ENCODE peak calls at places on chromosomes 4 and X, in four cellular contexts. F, C, I and H are unnamed samples.

GRCh38 chrX:47690175-47690574 is 31.2 kb upstream of the UXT start:
- DNase-seq in F (no peak), C (no peak), I (no peak), H (peak; percentile 4)

GRCh38 chr4:99664703-99665102 is 7.1 kb upstream of the C4orf54 start:
- DNase-seq in F (no peak), C (no peak), I (no peak), H (no peak)

GRCh38 chr4:180855184-180855583 is 1388.0 kb upstream of the TENM3 start:
- DNase-seq in F (no peak), C (no peak), I (no peak), H (no peak)

GRCh38 chrX:149512225-149512885 is 7.2 kb upstream of the IDS start:
- DNase-seq in F (peak; percentile 56), C (no peak), I (no peak), H (peak; percentile 30)

GRCh38 chr4:158782539-158783360 is 13.9 kb downstream of the FNIP2 start:
- DNase-seq in F (no peak), C (no peak), I (no peak), H (peak; percentile 37)

GRCh38 chr4:38223801-38224236 is 263.6 kb downstream of the PTTG2 start:
- DNase-seq in F (no peak), C (no peak), I (no peak), H (no peak)

GRCh38 chr4:41541697-41542096 is 3.7 kb downstream of the LIMCH1 start:
- DNase-seq in F (no peak), C (no peak), I (no peak), H (no peak)

GRCh38 chr4:173264960-173265281 is 69.2 kb downstream of the HMGB2 start:
- DNase-seq in F (no peak), C (no peak), I (no peak), H (no peak)

GRCh38 chr4:68630371-68630770 is 40.1 kb downstream of the UGT2B15 start:
- DNase-seq in F (no peak), C (no peak), I (no peak), H (no peak)

GRCh38 chr4:38621831-38622230 is 42.2 kb upstream of the KLF3 start:
- DNase-seq in F (no peak), C (no peak), I (no peak), H (no peak)

GRCh38 chrX:15165832-15166231 is 104.1 kb downstream of the ASB9 start:
- DNase-seq in F (no peak), C (no peak), I (no peak), H (no peak)

GRCh38 chr4:165345663-165346417 is 18.4 kb downstream of the MSMO1 start:
- DNase-seq in F (no peak), C (no peak), I (no peak), H (no peak)

GRCh38 chr4:151600432-151600831 is 160.4 kb downstream of the GATB start:
- DNase-seq in F (no peak), C (no peak), I (no peak), H (peak; percentile 13)